ENCODE peak calls at places on chromosomes 3 and 15, in six cellular contexts. F is MM.1S, S is IMR-90, V is PC-3, Z is astrocyte, X is heart left ventricle. B is an unnamed sample.

GRCh38 chr15:67080900-67081431 is 15.6 kb downstream of the SMAD3 start:
- DNase-seq in X (peak; percentile 51), F (peak; percentile 57), S (peak; percentile 84), V (peak; percentile 43), Z (peak; percentile 90), B (peak; percentile 77)

GRCh38 chr15:89091667-89092220 is 3.5 kb downstream of the ABHD2 start:
- DNase-seq in Z (no peak), F (no peak), V (no peak), X (no peak), S (no peak), B (no peak)

GRCh38 chr3:26484140-26484539 is 138.4 kb upstream of the LRRC3B start:
- DNase-seq in X (no peak), Z (no peak), F (no peak), V (no peak), S (no peak), B (no peak)

GRCh38 chr3:65833761-65834505 is 204.8 kb downstream of the MAGI1 start:
- DNase-seq in Z (peak; percentile 81), V (peak; percentile 33), F (peak; percentile 12), S (peak; percentile 80), X (no peak), B (peak; percentile 43)

GRCh38 chr3:183513046-183513706 is 42.3 kb downstream of the KLHL6 start:
- DNase-seq in S (no peak), F (no peak), Z (no peak), X (no peak), V (no peak), B (no peak)

GRCh38 chr15:61480295-61480694 is 251.2 kb upstream of the RORA start:
- DNase-seq in V (no peak), X (no peak), Z (no peak), S (no peak), F (no peak), B (no peak)

GRCh38 chr15:63999177-63999576 is 47.1 kb downstream of the DAPK2 start:
- DNase-seq in S (no peak), X (peak; percentile 54), V (no peak), Z (no peak), F (no peak), B (no peak)

GRCh38 chr3:184757010-184757651 is 45.3 kb upstream of the MAGEF1 start:
- DNase-seq in X (peak; percentile 77), S (peak; percentile 99), F (peak; percentile 57), V (no peak), Z (peak; percentile 66), B (no peak)

GRCh38 chr15:36903922-36904479 is 196.3 kb downstream of the MEIS2 start:
- DNase-seq in V (no peak), Z (peak; percentile 49), F (no peak), S (no peak), X (no peak), B (no peak)

GRCh38 chr15:41047474-41047873 is 68.6 kb downstream of the INO80 start:
- DNase-seq in Z (no peak), V (no peak), S (no peak), X (no peak), F (no peak), B (no peak)
- H3K36me3 ChIP-seq in Z (peaks cover 56% of the 10 kb centered on the region), V (peaks cover 66% of the 10 kb centered on the region), S (peaks cover 23% of the 10 kb centered on the region), X (peaks cover 100% of the 10 kb centered on the region), F (peaks cover 11% of the 10 kb centered on the region), B (no peaks in the 10 kb centered on the region)

DNA sequence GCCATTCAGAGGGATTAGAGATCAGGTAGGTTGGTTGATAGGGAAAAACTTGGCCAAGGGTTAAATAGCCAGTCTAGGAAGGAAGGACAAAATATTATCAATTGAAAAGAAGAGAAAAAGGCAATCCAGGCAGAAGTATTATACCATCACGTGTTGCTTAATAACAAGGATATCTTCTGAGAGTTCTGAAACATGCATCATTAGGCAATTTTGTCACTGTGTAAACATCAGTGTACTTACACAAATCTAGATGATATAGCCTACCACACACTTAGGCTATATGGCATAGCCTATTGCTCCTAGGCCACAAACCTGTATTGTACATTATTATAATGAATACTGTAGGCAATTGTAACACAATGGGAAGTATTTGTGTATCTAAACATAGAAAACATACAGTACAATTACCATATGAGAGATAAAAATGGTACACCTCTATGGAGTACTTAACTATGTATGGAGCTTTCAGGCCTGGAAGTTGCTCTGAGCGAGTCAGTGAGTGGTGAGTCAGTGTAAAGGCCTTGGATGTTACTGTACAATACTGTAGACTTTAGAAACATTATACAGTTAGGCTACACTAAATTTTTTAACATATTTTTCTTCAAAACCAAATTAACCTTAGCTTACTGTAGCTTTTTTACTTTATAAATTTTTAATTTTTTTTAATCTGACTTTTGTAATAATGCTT is 2.7 kb downstream of the TEX55 start:
- DNase-seq in X (no peak), Z (peak; percentile 34), V (peak; percentile 87), F (no peak), S (peak; percentile 79), B (no peak)
- H3K36me3 ChIP-seq in X (no peaks in the 10 kb centered on the region), Z (no peaks in the 10 kb centered on the region), V (no peaks in the 10 kb centered on the region), F (no peaks in the 10 kb centered on the region), S (no peaks in the 10 kb centered on the region), B (no peaks in the 10 kb centered on the region)

GRCh38 chr3:71030748-71031147 is 552.8 kb downstream of the FOXP1 start:
- DNase-seq in Z (no peak), X (no peak), F (no peak), V (no peak), S (no peak), B (no peak)
- H3K36me3 ChIP-seq in Z (peaks cover 16% of the 10 kb centered on the region), X (peaks cover 14% of the 10 kb centered on the region), F (peaks cover 4% of the 10 kb centered on the region), V (no peaks in the 10 kb centered on the region), S (peaks cover 44% of the 10 kb centered on the region), B (no peaks in the 10 kb centered on the region)

GRCh38 chr15:70093070-70093469 is 4.6 kb downstream of the TLE3 start:
- DNase-seq in V (no peak), F (no peak), X (no peak), Z (no peak), S (no peak), B (no peak)

GRCh38 chr15:70091649-70092461 is 5.9 kb downstream of the TLE3 start:
- DNase-seq in X (no peak), S (no peak), V (peak; percentile 70), F (no peak), Z (peak; percentile 71), B (peak; percentile 63)

GRCh38 chr15:70090436-70091291 is 7.1 kb downstream of the TLE3 start:
- DNase-seq in Z (no peak), F (no peak), V (no peak), X (no peak), S (no peak), B (no peak)

GRCh38 chr15:70093481-70094309 is 4.0 kb downstream of the TLE3 start:
- DNase-seq in V (peak; percentile 89), F (no peak), Z (no peak), S (no peak), X (no peak), B (no peak)

GRCh38 chr15:70092462-70092850 is 5.3 kb downstream of the TLE3 start:
- DNase-seq in F (no peak), S (peak; percentile 69), V (no peak), Z (no peak), X (no peak), B (no peak)
- H3K36me3 ChIP-seq in F (peaks cover 11% of the 10 kb centered on the region), S (peaks cover 22% of the 10 kb centered on the region), V (peaks cover 45% of the 10 kb centered on the region), Z (peaks cover 16% of the 10 kb centered on the region), X (peaks cover 10% of the 10 kb centered on the region), B (no peaks in the 10 kb centered on the region)

GRCh38 chr3:69751118-69751517 is 11.9 kb downstream of the MITF start:
- DNase-seq in S (no peak), Z (no peak), F (no peak), V (no peak), X (no peak), B (no peak)

GRCh38 chr3:69753179-69753775 is 14.0 kb downstream of the MITF start:
- DNase-seq in V (no peak), X (no peak), Z (no peak), F (no peak), S (no peak), B (no peak)

DNA sequence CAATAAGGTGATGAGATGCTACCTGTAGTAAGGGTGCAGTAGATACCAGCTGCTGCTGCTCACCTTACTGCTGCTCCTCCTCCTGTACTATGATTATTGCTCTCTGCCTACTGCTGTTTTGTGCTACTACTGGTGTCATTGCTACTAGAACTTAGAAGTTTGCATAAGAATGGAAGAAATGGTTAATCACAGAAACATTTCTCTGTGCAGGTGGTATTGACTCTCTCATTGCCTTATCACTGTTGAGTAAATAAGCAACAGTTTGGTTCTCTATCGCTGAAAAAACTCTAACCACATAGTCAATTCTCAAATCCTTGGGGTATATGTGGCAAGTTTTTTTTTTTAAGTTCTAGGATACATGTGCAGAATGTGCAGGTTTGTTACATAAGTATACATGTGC is 16.5 kb downstream of the MITF start:
- DNase-seq in Z (no peak), V (no peak), S (no peak), X (no peak), F (no peak), B (no peak)
- H3K36me3 ChIP-seq in Z (no peaks in the 10 kb centered on the region), V (no peaks in the 10 kb centered on the region), S (peaks cover 1% of the 10 kb centered on the region), X (no peaks in the 10 kb centered on the region), F (no peaks in the 10 kb centered on the region), B (no peaks in the 10 kb centered on the region)

GRCh38 chr3:15572138-15572537 is 29.2 kb downstream of the HACL1 start:
- DNase-seq in V (no peak), S (no peak), Z (no peak), X (no peak), F (no peak), B (no peak)
- H3K36me3 ChIP-seq in V (peaks cover 25% of the 10 kb centered on the region), S (peaks cover 17% of the 10 kb centered on the region), Z (peaks cover 13% of the 10 kb centered on the region), X (peaks cover 89% of the 10 kb centered on the region), F (no peaks in the 10 kb centered on the region), B (peaks cover 1% of the 10 kb centered on the region)

DNA sequence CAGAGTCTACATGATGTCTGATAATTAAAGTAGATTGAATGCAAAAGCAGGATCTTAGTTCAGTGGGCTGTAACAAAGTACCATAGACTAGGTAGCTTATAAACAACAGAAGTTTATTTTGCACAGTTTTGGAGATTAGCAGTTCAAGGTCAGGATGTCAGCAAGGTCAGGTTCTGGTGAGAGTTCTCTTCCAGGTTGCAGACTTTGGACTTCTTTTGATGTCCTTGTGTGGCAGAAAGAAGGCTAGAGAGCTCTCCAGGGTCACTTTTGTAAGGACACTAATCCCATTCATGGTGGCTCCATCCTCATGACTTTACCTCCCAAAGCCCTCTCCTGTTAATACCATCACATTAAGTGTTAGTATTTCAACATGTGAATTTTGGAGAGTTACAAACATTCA is 12.1 kb downstream of the FYTTD1 start:
- DNase-seq in Z (no peak), X (no peak), V (no peak), F (no peak), S (no peak), B (no peak)
- H3K36me3 ChIP-seq in Z (peaks cover 21% of the 10 kb centered on the region), X (peaks cover 88% of the 10 kb centered on the region), V (peaks cover 37% of the 10 kb centered on the region), F (no peaks in the 10 kb centered on the region), S (peaks cover 20% of the 10 kb centered on the region), B (no peaks in the 10 kb centered on the region)

GRCh38 chr15:73571346-73571745 is 61.8 kb downstream of the NPTN start:
- DNase-seq in F (no peak), X (no peak), V (no peak), Z (no peak), S (no peak), B (peak; percentile 64)
- H3K36me3 ChIP-seq in F (no peaks in the 10 kb centered on the region), X (peaks cover 86% of the 10 kb centered on the region), V (peaks cover 34% of the 10 kb centered on the region), Z (peaks cover 42% of the 10 kb centered on the region), S (peaks cover 53% of the 10 kb centered on the region), B (peaks cover 1% of the 10 kb centered on the region)

B was measured in kidney epithelial cell.